ENCODE peak calls at places on chromosomes 16 and 17, in five cellular contexts. N, W, B, S and R are unnamed samples. For H3K27me3, the result is how much of the 10 kb centered on the place peaks cover.

GRCh38 chr17:9330903-9331272 is 244.7 kb downstream of the STX8 start:
- DNase-seq in W (no peak), B (no peak), S (no peak), N (no peak), R (no peak)

GRCh38 chr16:592518-593306 is 2.8 kb downstream of the RAB40C start:
- DNase-seq in S (peak), W (no peak), B (no peak), N (peak), R (no peak)

GRCh38 chr16:86557587-86557986 is 2.6 kb upstream of the MTHFSD start:
- DNase-seq in N (no peak), W (no peak), B (no peak), S (no peak), R (no peak)

GRCh38 chr16:14375132-14375491 is 254.9 kb downstream of the PARN start:
- DNase-seq in S (no peak), W (no peak), B (no peak), N (no peak), R (peak)

GRCh38 chr16:88884569-88885271 is 18.3 kb upstream of the PABPN1L start:
- DNase-seq in W (no peak), S (no peak), B (no peak), N (no peak), R (no peak)

GRCh38 chr17:67026341-67026740 is 18.0 kb upstream of the CACNG1 start:
- DNase-seq in S (no peak), W (no peak), B (no peak), N (no peak), R (no peak)

GRCh38 chr17:1727876-1728630 is 3.5 kb downstream of the WDR81 start:
- DNase-seq in N (no peak), S (no peak), W (no peak), B (no peak), R (no peak)

GRCh38 chr17:44561237-44561623 is 3.9 kb downstream of the FZD2 start:
- DNase-seq in W (no peak), N (no peak), B (no peak), S (no peak), R (no peak)

GRCh38 chr17:50624321-50624935 is 10.3 kb upstream of the ABCC3 start:
- DNase-seq in W (no peak), B (no peak), N (no peak), S (no peak), R (no peak)

GRCh38 chr16:26983426-26983825 is 83.3 kb upstream of the C16orf82 start:
- DNase-seq in B (no peak), W (no peak), S (no peak), N (no peak), R (no peak)

GRCh38 chr16:15054357-15055140 is 1.3 kb downstream of the NTAN1 start:
- DNase-seq in N (no peak), S (no peak), B (no peak), W (no peak), R (no peak)

GRCh38 chr16:71443714-71444113 is 1.9 kb upstream of the TLE7 start:
- DNase-seq in S (no peak), B (no peak), N (no peak), W (no peak), R (no peak)

GRCh38 chr16:14669776-14670175 is 24.3 kb downstream of the PLA2G10 start:
- DNase-seq in B (no peak), W (peak), S (no peak), N (no peak), R (no peak)

GRCh38 chr16:72985148-72985882 is 62.6 kb downstream of the ZFHX3 start:
- DNase-seq in N (peak), S (no peak), W (no peak), B (no peak), R (peak)
- H3K27ac ChIP-seq in N (peak), S (peak), W (no peak), B (no peak), R (peak)

GRCh38 chr16:23867566-23867965 is 31.8 kb downstream of the PRKCB start:
- DNase-seq in N (no peak), B (no peak), W (no peak), S (no peak), R (no peak)
- H3K27me3 ChIP-seq in N (under half), B (under half), W (under half), S (under half), R (under half)

GRCh38 chr17:34874496-34874895 is 86.8 kb downstream of the CCT6B start:
- DNase-seq in N (no peak), W (no peak), S (peak), B (no peak), R (no peak)

GRCh38 chr17:34869636-34870035 is 91.6 kb downstream of the CCT6B start:
- DNase-seq in W (no peak), S (no peak), N (no peak), B (no peak), R (no peak)

DNA sequence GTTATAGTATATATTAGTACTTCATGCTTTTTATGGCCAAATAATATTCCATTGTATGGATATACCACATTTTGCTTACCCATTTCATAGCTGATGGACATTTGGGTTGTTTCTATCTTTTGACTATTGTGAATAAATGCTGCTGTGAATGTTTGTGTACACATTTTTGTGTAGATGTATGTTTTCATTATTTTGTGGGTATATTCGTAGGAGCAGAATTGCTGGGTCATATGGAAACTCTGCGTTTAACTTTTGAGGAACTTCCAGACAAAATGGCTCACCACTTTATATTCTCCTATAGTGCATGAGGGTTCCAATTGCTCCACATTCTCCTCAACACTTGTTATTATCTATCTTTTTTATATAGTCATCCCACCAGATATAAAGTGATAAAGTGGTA is 88.6 kb downstream of the CCT6B start:
- DNase-seq in W (no peak), B (no peak), N (no peak), S (no peak), R (no peak)
- H3K27ac ChIP-seq in W (no peak), B (no peak), N (no peak), S (no peak), R (no peak)

DNA sequence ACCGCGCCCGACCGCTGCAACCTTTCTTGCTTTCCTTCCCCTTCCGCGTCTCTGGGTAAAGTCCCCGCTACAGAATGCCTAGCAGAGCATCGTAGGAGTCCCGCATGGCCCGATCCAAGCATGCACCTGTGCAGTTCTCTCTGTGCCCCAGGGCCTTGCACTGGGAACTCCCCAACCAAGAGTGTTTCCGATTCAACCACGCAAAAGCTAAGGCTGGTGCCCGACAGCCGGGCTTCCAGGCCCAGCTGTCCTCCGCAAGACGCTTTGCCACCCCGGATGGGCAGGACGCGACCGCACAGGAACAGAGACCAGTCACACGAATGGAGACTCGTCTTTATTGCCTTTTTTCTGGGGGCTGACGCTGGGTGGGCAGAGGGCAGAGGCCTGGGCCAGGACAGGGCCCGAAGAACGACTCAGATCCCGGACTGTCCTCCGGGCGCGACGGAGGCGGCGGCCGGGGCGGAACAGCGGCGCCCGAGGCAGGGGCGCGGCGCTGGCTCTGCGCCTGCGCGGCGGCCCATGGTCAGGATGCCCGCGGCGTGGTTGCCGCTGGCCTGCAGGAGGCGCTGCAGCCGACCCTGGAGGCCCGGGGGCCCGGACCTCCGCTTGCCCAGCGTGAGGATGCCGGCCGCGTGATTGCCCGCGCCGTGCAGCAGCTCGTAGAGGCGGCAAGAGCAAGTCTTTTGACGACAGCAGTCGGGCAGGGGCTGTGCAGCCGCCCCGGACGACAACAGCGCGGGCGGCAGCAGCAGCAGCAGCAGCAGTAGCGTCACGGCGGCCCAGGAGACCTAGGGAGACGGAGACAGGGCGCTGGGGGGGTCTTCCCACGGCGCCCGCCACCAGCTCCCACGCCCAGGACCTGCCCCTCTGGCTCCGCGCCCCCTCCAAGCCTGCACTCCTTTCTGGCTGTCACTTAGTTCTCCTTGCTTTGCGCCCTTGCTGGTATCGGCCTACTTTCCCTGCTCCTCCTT is 1.2 kb downstream of the HCRT start:
- DNase-seq in N (peak), B (peak), W (peak), S (peak), R (peak)
- H3K27me3 ChIP-seq in N (under half), B (under half), W (under half), S (under half), R (under half)

DNA sequence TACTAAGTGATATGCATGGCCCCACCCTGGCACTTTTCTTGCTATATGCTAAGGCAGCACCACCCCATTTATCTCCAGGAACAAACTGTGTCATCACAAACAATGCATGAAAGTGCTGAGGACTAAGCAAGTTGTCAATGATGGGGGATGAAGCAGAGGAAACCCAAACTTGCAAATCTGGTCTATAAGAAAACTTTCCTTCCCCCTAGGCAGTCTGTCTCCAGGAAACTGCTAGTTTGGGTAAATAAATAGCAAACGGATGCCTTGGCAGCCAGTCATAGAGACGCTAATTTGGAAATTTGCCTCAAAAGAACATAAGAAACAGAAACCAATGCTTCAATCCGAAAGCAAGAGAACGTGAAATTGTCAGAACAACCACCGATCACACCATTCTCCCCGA is 5.6 kb upstream of the HSBP1 start:
- DNase-seq in N (no peak), S (no peak), B (peak), W (no peak), R (peak)
- H3K27ac ChIP-seq in N (no peak), S (no peak), B (no peak), W (peak), R (no peak)

DNA sequence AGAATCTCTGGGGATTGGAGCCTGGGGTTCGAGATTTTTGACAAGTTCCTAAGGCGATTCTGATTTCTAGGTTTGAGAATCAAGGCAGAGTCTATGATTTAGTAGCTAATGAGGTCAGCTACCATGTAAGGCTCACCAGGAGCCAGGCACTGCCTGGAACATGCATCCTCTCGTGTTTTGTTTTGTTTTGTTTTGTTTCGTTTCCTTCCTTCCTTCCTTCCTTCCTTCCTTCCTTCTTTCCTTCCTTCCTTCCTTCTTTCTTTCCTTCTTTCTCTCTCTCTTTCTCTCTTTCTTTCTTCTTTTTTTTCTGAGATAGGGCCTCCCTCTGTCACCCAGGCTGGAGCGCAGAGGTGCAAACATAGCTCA is 39.1 kb downstream of the SRCIN1 start:
- DNase-seq in B (no peak), S (no peak), W (no peak), N (no peak), R (no peak)
- H3K27me3 ChIP-seq in B (half or more), S (half or more), W (half or more), N (half or more), R (half or more)

GRCh38 chr17:72710834-72711233 is 381.7 kb downstream of the SLC39A11 start:
- DNase-seq in S (no peak), W (no peak), B (no peak), N (no peak), R (no peak)
- H3K27ac ChIP-seq in S (no peak), W (no peak), B (no peak), N (no peak), R (no peak)